ENCODE peak calls at places on chromosome 4, in ten cellular contexts. A is left ventricle myocardium inferior; U is AG09309; X is progenitor cell of endocrine pancreas; N is HFFc6; L is naive thymus-derived CD8-positive, alpha-beta T cell; T is head of caudate nucleus; Y is activated T-helper 2 cell treated with anti-CD3 and anti-CD28 coated beads, Interferon-gamma antibody, Interleukin-2, Interleukin-4, amounts not matched to agents 10 μg/mL and 5 μg/mL and 100 μg/mL, durations not matched to agents 14 hours and 24 hours and 36 hours; W is neural progenitor cell; D is HEK293T. J is an unnamed sample.
A peak's percentile ranks its signal among the peaks of the same experiment; 100 is the strongest.

GRCh38 chr4:13541176-13541604 is 3.1 kb downstream of the NKX3-2 start:
- DNase-seq in A (no peak), U (no peak), X (no peak), N (no peak), L (no peak), T (no peak), Y (no peak), W (no peak), D (no peak), J (no peak)

GRCh38 chr4:158163941-158164665 is 8.7 kb downstream of the GASK1B start:
- DNase-seq in A (no peak), U (no peak), X (no peak), N (no peak), L (no peak), T (no peak), Y (no peak), W (no peak), D (no peak), J (no peak)

GRCh38 chr4:74397748-74398426 is 32.9 kb downstream of the EREG start:
- DNase-seq in A (no peak), U (no peak), X (no peak), N (no peak), L (no peak), T (no peak), Y (no peak), W (no peak), D (no peak), J (peak; percentile 4)

GRCh38 chr4:184506527-184507121 is 32.3 kb upstream of the IRF2 start:
- DNase-seq in A (no peak), U (no peak), X (no peak), N (no peak), L (no peak), T (peak; percentile 56), Y (peak; percentile 20), W (no peak), D (peak; percentile 18), J (no peak)

GRCh38 chr4:82864336-82865001 is 26.5 kb downstream of the SEC31A start:
- DNase-seq in A (no peak), U (no peak), X (no peak), N (no peak), L (no peak), T (no peak), Y (peak; percentile 20), W (no peak), D (no peak), J (no peak)

GRCh38 chr4:80781436-80781835 is 249.1 kb upstream of the BMP3 start:
- DNase-seq in A (no peak), U (no peak), X (no peak), N (peak; percentile 23), L (no peak), T (no peak), Y (no peak), W (no peak), D (no peak), J (no peak)

GRCh38 chr4:68912807-68913206 is 38.8 kb downstream of the UGT2A3 start:
- DNase-seq in A (no peak), U (no peak), X (no peak), N (no peak), L (no peak), T (no peak), Y (no peak), W (no peak), D (no peak), J (no peak)

GRCh38 chr4:119286377-119287002 is 35.4 kb downstream of the FABP2 start:
- DNase-seq in A (no peak), U (peak; percentile 70), X (no peak), N (peak; percentile 64), L (peak; percentile 17), T (no peak), Y (no peak), W (peak; percentile 38), D (no peak), J (peak; percentile 83)

J was measured in IMR-90.